ENCODE peak calls at places on chromosomes 11 and 22, in four cellular contexts. O is stomach, Q is kidney, L is lower lobe of right lung. F is an unnamed sample.

GRCh38 chr11:115321602-115322289 is 182.5 kb downstream of the CADM1 start:
- DNase-seq in O (no peak), Q (no peak), L (no peak), F (no peak)

GRCh38 chr11:57644748-57645715 is 4.7 kb downstream of the YPEL4 start:
- DNase-seq in Q (peak; percentile 91), O (peak; percentile 85), L (peak; percentile 84), F (peak; percentile 76)

GRCh38 chr22:39311592-39312400 is 7.6 kb downstream of the RPL3 start:
- DNase-seq in O (no peak), L (no peak), Q (no peak), F (no peak)

GRCh38 chr11:80240245-80240644 is 799.4 kb upstream of the TENM4 start:
- DNase-seq in O (no peak), Q (no peak), L (no peak), F (no peak)

GRCh38 chr11:11985016-11985715 is 23.3 kb downstream of the DKK3 start:
- DNase-seq in O (peak; percentile 15), Q (no peak), L (no peak), F (no peak)

GRCh38 chr11:14637868-14638409 is 5.7 kb upstream of the PDE3B start:
- DNase-seq in O (no peak), L (no peak), Q (no peak), F (no peak)

GRCh38 chr22:44583854-44584253 is 85.8 kb upstream of the RTL6 start:
- DNase-seq in O (no peak), L (peak; percentile 42), Q (peak; percentile 54), F (peak; percentile 5)

GRCh38 chr11:118366287-118366686 is 6.9 kb downstream of the UBE4A start:
- DNase-seq in O (no peak), Q (no peak), L (no peak), F (no peak)

DNA sequence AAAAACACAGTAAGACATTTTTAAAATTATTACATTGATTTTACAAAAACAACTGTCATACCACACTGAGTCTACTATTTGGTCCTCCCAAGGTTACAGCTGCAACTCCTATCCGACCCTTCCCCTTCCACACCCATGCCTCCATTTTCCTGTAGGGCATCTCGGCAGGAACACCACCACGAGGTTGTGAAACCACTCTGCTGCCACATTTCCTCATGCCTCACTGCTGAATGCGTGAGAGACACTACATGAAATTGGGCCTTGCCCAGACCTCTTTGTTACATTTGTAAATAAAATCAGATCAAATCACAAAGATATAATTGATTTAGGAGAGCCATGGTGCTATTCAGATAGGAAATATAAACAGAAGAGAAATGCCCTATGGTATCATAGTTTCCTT is 2.0 kb downstream of the ARHGAP32 start:
- DNase-seq in Q (no peak), O (peak; percentile 29), L (no peak), F (no peak)
- TF ChIP-seq CTCF in Q (no peak), O (no peak), L (no peak), F (no peak)

GRCh38 chr11:3946445-3947017 is 91.1 kb downstream of the STIM1 start:
- DNase-seq in O (no peak), L (no peak), Q (no peak), F (no peak)
- H3K4me1 ChIP-seq in O (peaks cover 51% of the 10 kb centered on the region), L (peaks cover 90% of the 10 kb centered on the region), Q (no peaks in the 10 kb centered on the region), F (peaks cover 4% of the 10 kb centered on the region)

GRCh38 chr11:121356357-121356756 is 63.8 kb downstream of the SC5D start:
- DNase-seq in L (no peak), Q (no peak), O (no peak), F (no peak)
- TF ChIP-seq CTCF in L (no peak), Q (no peak), O (no peak), F (no peak)

DNA sequence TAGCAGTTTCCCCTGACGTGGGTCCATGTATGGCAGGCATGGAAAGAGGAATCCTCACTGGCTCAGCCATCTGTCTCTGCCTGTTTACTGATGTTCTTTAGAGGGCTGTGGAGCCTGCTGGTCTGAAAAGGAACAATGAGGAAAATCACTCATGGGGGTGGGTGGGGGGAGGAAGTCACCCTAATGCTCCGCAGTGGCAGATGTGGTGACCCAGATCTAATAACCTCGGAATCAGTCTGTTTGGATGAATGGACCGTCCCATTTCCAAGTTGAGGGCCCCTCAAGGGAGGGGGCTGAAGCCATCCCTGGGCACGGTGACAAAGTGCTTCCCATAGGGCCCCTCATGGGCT is 4.4 kb downstream of the BCR start:
- DNase-seq in L (no peak), Q (no peak), O (no peak), F (no peak)
- H3K4me1 ChIP-seq in L (peaks cover 61% of the 10 kb centered on the region), Q (peaks cover 36% of the 10 kb centered on the region), O (peaks cover 45% of the 10 kb centered on the region), F (no peaks in the 10 kb centered on the region)

GRCh38 chr11:44484211-44484610 is 81.3 kb upstream of the CD82 start:
- DNase-seq in O (no peak), Q (no peak), L (no peak), F (no peak)
- TF ChIP-seq CTCF in O (no peak), Q (no peak), L (peak; percentile 24), F (peak; percentile 50)

DNA sequence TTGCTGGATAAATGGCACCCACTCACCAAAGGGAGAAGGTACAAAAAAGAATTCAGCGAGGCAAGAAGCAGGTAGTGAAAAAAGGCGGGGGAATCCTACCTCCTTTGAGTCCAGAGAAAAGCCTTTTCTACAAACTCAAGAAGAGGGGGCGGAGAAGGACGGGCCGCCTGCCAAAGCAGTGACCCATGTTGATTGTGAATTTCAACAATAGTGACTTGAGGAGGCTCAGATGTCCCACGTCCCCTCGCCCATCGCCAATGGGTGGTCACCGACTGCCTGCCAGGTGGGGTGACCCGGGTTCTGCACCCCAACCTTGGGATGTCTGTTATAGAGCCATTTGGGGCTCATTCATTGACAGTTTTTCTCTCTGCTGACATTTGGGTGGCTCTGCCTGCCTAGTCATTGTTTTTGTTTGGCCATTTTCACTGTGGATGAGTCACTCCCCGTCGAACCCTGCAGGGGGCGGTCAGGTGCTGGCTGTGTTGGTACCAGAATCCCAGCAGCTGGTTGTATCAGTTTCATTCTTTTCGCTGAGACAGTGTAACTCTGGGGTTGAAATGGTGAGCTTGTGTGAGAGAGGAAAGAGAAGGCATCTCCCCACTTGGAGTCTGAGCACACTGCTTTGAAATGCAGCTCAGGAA is 163.4 kb upstream of the NCAM1 start:
- DNase-seq in Q (no peak), O (peak; percentile 68), L (no peak), F (peak; percentile 46)
- H3K4me1 ChIP-seq in Q (peaks cover 12% of the 10 kb centered on the region), O (no peaks in the 10 kb centered on the region), L (no peaks in the 10 kb centered on the region), F (no peaks in the 10 kb centered on the region)